ENCODE peak calls at places on chromosomes 11 and 22, in eight cellular contexts. E is posterior cingulate gyrus, L is AG10803, F is IMR-90, M is transverse colon, X is HTR-8/SVneo, K is neural progenitor cell, Y is smooth muscle cell of the brain vasculature. R is an unnamed sample.
A peak's percentile ranks its signal among the peaks of the same experiment; 100 is the strongest.

GRCh38 chr11:22832315-22833041 is 2.9 kb upstream of the SVIP start:
- DNase-seq in F (no peak), K (no peak), M (no peak), L (no peak), Y (no peak), E (no peak), X (no peak), R (no peak)

GRCh38 chr11:121716060-121716459 is 263.3 kb upstream of the SORL1-AS1 start:
- DNase-seq in X (no peak), Y (no peak), M (no peak), L (peak; percentile 80), F (peak; percentile 85), E (no peak), K (no peak), R (no peak)

GRCh38 chr11:83480811-83481210 is 194.6 kb upstream of the CCDC90B start:
- DNase-seq in M (no peak), X (no peak), E (no peak), K (no peak), L (no peak), Y (no peak), F (no peak), R (no peak)

GRCh38 chr11:132605794-132606570 is 926.3 kb downstream of the OPCML start:
- DNase-seq in Y (no peak), L (no peak), X (no peak), E (no peak), M (no peak), F (no peak), K (peak; percentile 29), R (no peak)

GRCh38 chr11:45333023-45333422 is 46.9 kb upstream of the SYT13 start:
- DNase-seq in K (no peak), M (no peak), E (no peak), X (no peak), F (no peak), Y (no peak), L (no peak), R (no peak)

GRCh38 chr11:999009-999408 is 37.5 kb downstream of the MUC6 start:
- DNase-seq in L (no peak), F (no peak), Y (no peak), E (no peak), K (no peak), M (no peak), X (no peak), R (no peak)

GRCh38 chr11:14500181-14500651 is 605 bp upstream of the COPB1 start:
- DNase-seq in F (peak; percentile 68), K (peak; percentile 24), M (peak; percentile 68), Y (no peak), L (peak; percentile 46), E (no peak), X (peak; percentile 36), R (peak; percentile 36)

GRCh38 chr11:65429724-65430405 is 7.3 kb downstream of the NEAT1 start:
- DNase-seq in K (no peak), Y (no peak), M (peak; percentile 82), L (peak; percentile 91), E (no peak), F (peak; percentile 80), X (no peak), R (no peak)

GRCh38 chr11:16960250-16960649 is 54.0 kb downstream of the PLEKHA7 start:
- DNase-seq in L (no peak), Y (no peak), F (no peak), X (no peak), E (no peak), K (no peak), M (no peak), R (peak; percentile 15)

GRCh38 chr11:44627911-44628729 is 62.7 kb downstream of the CD82 start:
- DNase-seq in M (peak; percentile 53), K (no peak), F (peak; percentile 49), L (peak; percentile 33), Y (no peak), E (peak; percentile 89), X (peak; percentile 45), R (peak; percentile 83)

GRCh38 chr22:32775957-32776356 is 25.5 kb upstream of the TIMP3 start:
- DNase-seq in Y (no peak), E (no peak), L (no peak), F (no peak), X (no peak), K (peak; percentile 30), M (no peak), R (no peak)

GRCh38 chr11:118259138-118259537 is 5.0 kb downstream of the MPZL2 start:
- DNase-seq in F (no peak), Y (no peak), K (no peak), L (no peak), X (no peak), E (no peak), M (no peak), R (no peak)

GRCh38 chr11:74371269-74372039 is 26.8 kb downstream of the PGM2L1 start:
- DNase-seq in M (no peak), K (no peak), F (peak; percentile 80), L (peak; percentile 36), E (no peak), X (peak; percentile 56), Y (peak; percentile 80), R (peak; percentile 94)

GRCh38 chr11:2866178-2866577 is 19.4 kb downstream of the CDKN1C start:
- DNase-seq in X (no peak), L (no peak), E (no peak), M (no peak), F (no peak), K (no peak), Y (no peak), R (no peak)

GRCh38 chr11:3626250-3626960 is 15.4 kb downstream of the ART5 start:
- DNase-seq in M (peak; percentile 30), K (no peak), F (no peak), E (peak; percentile 24), L (no peak), Y (no peak), X (no peak), R (no peak)

GRCh38 chr22:49770454-49771265 is 57.0 kb downstream of the BRD1 start:
- DNase-seq in M (no peak), K (no peak), L (no peak), E (no peak), F (no peak), X (no peak), Y (no peak), R (no peak)

GRCh38 chr11:134561348-134561720 is 149.3 kb upstream of the B3GAT1 start:
- DNase-seq in M (no peak), E (no peak), Y (no peak), L (no peak), X (no peak), K (no peak), F (no peak), R (no peak)

GRCh38 chr22:38290347-38290746 is 17.5 kb upstream of the TMEM184B start:
- DNase-seq in M (peak; percentile 69), Y (no peak), L (no peak), K (no peak), X (no peak), F (no peak), E (no peak), R (peak; percentile 88)

GRCh38 chr22:49618689-49618953 is 209.1 kb downstream of the BRD1 start:
- DNase-seq in E (no peak), L (no peak), Y (no peak), F (no peak), M (no peak), K (no peak), X (no peak), R (no peak)

GRCh38 chr22:46367707-46368191 is 32.2 kb downstream of the TRMU start:
- DNase-seq in F (peak; percentile 40), M (peak; percentile 87), X (peak; percentile 81), K (peak; percentile 82), L (peak; percentile 36), E (peak; percentile 42), Y (no peak), R (peak; percentile 87)

GRCh38 chr11:12817681-12818332 is 143.6 kb downstream of the TEAD1 start:
- DNase-seq in X (no peak), E (no peak), M (no peak), K (no peak), Y (no peak), F (peak; percentile 49), L (no peak), R (no peak)

GRCh38 chr11:11748706-11749365 is 92.9 kb upstream of the USP47 start:
- DNase-seq in K (no peak), X (peak; percentile 10), F (peak; percentile 41), L (peak; percentile 7), Y (no peak), E (no peak), M (no peak), R (no peak)

GRCh38 chr22:19879996-19880785 is 25.5 kb upstream of the GNB1L start:
- DNase-seq in F (no peak), Y (no peak), K (no peak), M (no peak), L (no peak), X (no peak), E (peak; percentile 6), R (no peak)

GRCh38 chr11:135019343-135019742 is 607.3 kb upstream of the B3GAT1 start:
- DNase-seq in F (no peak), K (no peak), L (no peak), Y (no peak), M (no peak), E (no peak), X (no peak), R (no peak)

GRCh38 chr11:75288846-75289760 is 48.5 kb downstream of the TPBGL start:
- DNase-seq in X (no peak), M (no peak), F (no peak), E (no peak), L (peak; percentile 60), K (no peak), Y (no peak), R (no peak)

GRCh38 chr11:69915501-69916250 is 96.5 kb upstream of the FGF3 start:
- DNase-seq in K (peak; percentile 90), M (peak; percentile 79), F (peak; percentile 76), E (peak; percentile 59), Y (no peak), X (peak; percentile 83), L (peak; percentile 59), R (peak; percentile 34)

GRCh38 chr11:120666121-120666639 is 154.6 kb downstream of the GRIK4 start:
- DNase-seq in L (no peak), F (no peak), X (no peak), K (peak; percentile 55), E (no peak), M (no peak), Y (no peak), R (no peak)

GRCh38 chr11:119888119-119888518 is 159.1 kb upstream of the NECTIN1 start:
- DNase-seq in M (no peak), E (no peak), X (no peak), Y (no peak), F (no peak), L (peak; percentile 3), K (no peak), R (no peak)

GRCh38 chr11:73577496-73577917 is 20.4 kb downstream of the FAM168A start:
- DNase-seq in E (no peak), M (no peak), K (no peak), X (no peak), L (peak; percentile 76), Y (peak; percentile 36), F (peak; percentile 78), R (no peak)

GRCh38 chr11:42951266-42951665 is 360.5 kb upstream of the API5 start:
- DNase-seq in X (no peak), M (no peak), F (no peak), E (no peak), L (no peak), Y (no peak), K (no peak), R (no peak)

GRCh38 chr22:39514373-39514973 is 5.9 kb upstream of the ATF4 start:
- DNase-seq in E (peak; percentile 75), L (peak; percentile 40), F (peak; percentile 34), K (peak; percentile 62), M (peak; percentile 57), Y (no peak), X (no peak), R (no peak)

GRCh38 chr11:16252373-16252772 is 104.0 kb downstream of the SOX6 start:
- DNase-seq in Y (no peak), L (peak; percentile 1), X (no peak), K (peak; percentile 29), M (no peak), F (peak; percentile 23), E (no peak), R (no peak)

GRCh38 chr22:44186121-44186510 is 5.4 kb downstream of the PARVG start:
- DNase-seq in E (no peak), M (no peak), L (no peak), F (no peak), Y (no peak), K (no peak), X (no peak), R (no peak)

GRCh38 chr11:121127809-121128208 is 26.8 kb downstream of the TECTA start:
- DNase-seq in Y (no peak), F (no peak), K (no peak), M (no peak), E (no peak), L (no peak), X (no peak), R (no peak)

R was measured in NCI-H146.